ENCODE peak calls at places on chromosomes 16 and 17, in six cellular contexts. Q, X, U, S, H and A are unnamed samples.

GRCh38 chr16:60073376-60073775 is 1339.3 kb upstream of the GOT2 start:
- DNase-seq in Q (no peak), X (no peak), U (no peak), S (no peak), H (no peak), A (no peak)

GRCh38 chr16:81444448-81445121 is at the start of gene CMIP:
- DNase-seq in Q (peak), X (peak), U (peak), S (peak), H (peak), A (peak)

GRCh38 chr17:74585711-74586110 is 6.4 kb downstream of the CD300LD start:
- DNase-seq in Q (no peak), X (no peak), U (no peak), S (no peak), H (no peak), A (no peak)

GRCh38 chr17:40415390-40415789 is 2.3 kb downstream of the TOP2A start:
- DNase-seq in Q (peak), X (peak), U (peak), S (peak), H (no peak), A (no peak)

GRCh38 chr16:19860146-19861030 is 24.3 kb downstream of the GPRC5B start:
- DNase-seq in Q (peak), X (no peak), U (no peak), S (peak), H (no peak), A (no peak)

GRCh38 chr17:55571095-55571494 is 59.8 kb upstream of the SMIM36 start:
- DNase-seq in Q (no peak), X (no peak), U (no peak), S (no peak), H (no peak), A (no peak)

GRCh38 chr16:57720142-57720575 is 15.4 kb upstream of the KATNB1 start:
- DNase-seq in Q (peak), X (peak), U (peak), S (peak), H (peak), A (peak)

GRCh38 chr16:80066805-80067580 is 466.5 kb upstream of the MAF start:
- DNase-seq in Q (no peak), X (no peak), U (no peak), S (no peak), H (no peak), A (no peak)

GRCh38 chr17:40306395-40306794 is 2.6 kb upstream of the RARA start:
- DNase-seq in Q (no peak), X (no peak), U (no peak), S (no peak), H (no peak), A (no peak)

GRCh38 chr16:85211247-85211910 is 99.1 kb upstream of the CIBAR2 start:
- DNase-seq in Q (peak), X (no peak), U (no peak), S (peak), H (no peak), A (no peak)

GRCh38 chr16:81778861-81779539 is at the start of gene PLCG2:
- DNase-seq in Q (no peak), X (peak), U (peak), S (peak), H (peak), A (peak)

GRCh38 chr16:23905027-23905426 is 69.2 kb downstream of the PRKCB start:
- DNase-seq in Q (peak), X (no peak), U (peak), S (peak), H (no peak), A (no peak)

GRCh38 chr17:4739122-4740024 is at the start of the genes CXCL16 and ZMYND15:
- DNase-seq in Q (peak), X (peak), U (peak), S (peak), H (peak), A (peak)

GRCh38 chr17:29571883-29572681 is 3.6 kb downstream of the TP53I13 start:
- DNase-seq in Q (no peak), X (no peak), U (no peak), S (no peak), H (no peak), A (peak)

GRCh38 chr16:67666032-67666537 is 465 bp downstream of the ENKD1 start:
- DNase-seq in Q (no peak), X (no peak), U (peak), S (peak), H (no peak), A (peak)

GRCh38 chr16:15642557-15643452 is at the start of gene MARF1:
- DNase-seq in Q (peak), X (peak), U (peak), S (peak), H (peak), A (peak)

DNA sequence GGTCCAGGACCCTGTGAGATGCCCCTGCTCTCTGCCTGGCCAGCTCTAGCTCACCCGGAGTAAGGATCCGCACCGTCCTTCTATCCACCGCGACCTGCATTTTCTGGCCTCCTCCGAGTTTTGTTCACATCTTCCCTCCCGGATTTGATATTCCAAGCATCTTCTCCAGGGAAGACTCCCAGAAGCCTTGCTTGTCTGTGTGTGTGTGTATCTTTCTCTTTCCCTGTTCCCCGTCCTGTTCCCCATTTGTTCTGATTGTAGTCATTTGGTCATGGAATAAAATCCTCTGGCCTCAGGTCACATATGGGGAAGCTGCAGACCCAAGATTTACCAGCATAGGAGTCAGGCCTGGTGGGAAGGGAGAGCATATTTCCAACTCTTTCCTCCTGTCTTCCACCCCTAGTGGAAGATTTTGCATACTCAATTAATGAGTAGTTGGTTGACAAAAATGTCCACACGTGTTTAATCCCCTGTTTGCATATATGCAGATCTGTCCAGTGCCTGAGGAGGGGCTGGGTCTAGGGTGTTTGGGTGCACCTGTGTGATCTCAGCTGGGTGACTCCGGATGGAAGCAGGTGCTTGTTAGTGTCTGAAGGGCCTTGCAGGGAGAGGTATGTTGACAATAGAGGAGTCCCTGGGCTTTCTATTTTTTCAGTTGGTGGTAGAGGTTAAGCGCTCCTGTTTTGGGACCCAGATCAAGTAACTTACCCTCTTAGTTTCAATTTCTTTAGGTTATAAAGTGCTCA is 1.9 kb downstream of the PRAC1 start:
- DNase-seq in Q (no peak), X (no peak), U (no peak), S (no peak), H (no peak), A (no peak)
- H3K4me3 ChIP-seq in Q (no peak), X (no peak), U (no peak), S (no peak), H (no peak), A (no peak)

DNA sequence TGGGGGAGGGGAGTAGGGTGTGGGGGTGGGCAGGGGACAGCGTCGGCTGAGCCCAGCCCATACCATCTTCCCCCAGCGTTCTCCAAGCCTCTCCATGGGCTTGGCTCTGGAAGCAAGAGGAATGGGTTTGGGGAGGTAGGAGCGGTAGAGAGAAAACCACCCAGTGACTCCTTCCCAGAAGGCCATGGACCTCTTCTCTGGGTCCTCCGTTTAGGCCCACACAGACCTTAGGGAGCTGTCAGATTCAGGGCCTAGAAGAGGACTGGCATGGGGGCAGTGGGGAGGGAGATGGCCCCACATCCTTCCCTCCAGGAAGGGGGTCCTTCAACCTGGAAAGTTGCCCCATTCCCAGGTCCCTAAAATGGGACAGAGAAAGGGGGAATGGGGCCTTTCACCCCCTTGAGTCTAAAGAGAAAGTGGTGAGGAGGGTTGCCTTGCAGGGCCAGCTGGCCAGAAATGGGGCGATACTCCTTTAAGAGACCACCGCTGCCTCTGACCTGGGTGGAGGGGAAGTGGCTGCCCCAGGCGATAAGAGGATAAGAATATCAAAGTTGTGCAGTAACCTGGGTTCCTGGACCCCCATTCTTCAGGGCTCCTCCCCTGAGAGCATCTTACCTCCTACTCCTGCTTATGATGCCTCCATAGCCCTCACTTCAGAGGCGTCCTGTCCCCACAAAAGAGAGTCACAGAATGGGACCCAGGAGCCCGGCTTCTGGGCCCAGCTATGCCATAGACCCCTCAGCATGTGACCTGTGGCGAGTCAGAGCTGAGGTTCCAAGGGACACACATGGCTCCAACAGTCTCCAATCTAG is 5.0 kb upstream of the TSPOAP1 start:
- DNase-seq in Q (no peak), X (peak), U (no peak), S (no peak), H (no peak), A (no peak)
- H3K4me3 ChIP-seq in Q (no peak), X (peak), U (no peak), S (no peak), H (no peak), A (no peak)

GRCh38 chr17:19263621-19264010 is 26.4 kb downstream of the EPN2 start:
- DNase-seq in Q (peak), X (no peak), U (peak), S (peak), H (no peak), A (no peak)
- H3K4me3 ChIP-seq in Q (no peak), X (no peak), U (peak), S (peak), H (no peak), A (no peak)

GRCh38 chr17:12514596-12514995 is 151.1 kb upstream of the MYOCD start:
- DNase-seq in Q (no peak), X (no peak), U (no peak), S (no peak), H (no peak), A (no peak)
- H3K4me3 ChIP-seq in Q (no peak), X (no peak), U (no peak), S (no peak), H (no peak), A (no peak)

GRCh38 chr17:80166446-80166845 is 3.4 kb upstream of the CARD14 start:
- DNase-seq in Q (no peak), X (no peak), U (no peak), S (no peak), H (no peak), A (no peak)

GRCh38 chr17:80171681-80172080 is 1.9 kb downstream of the CARD14 start:
- DNase-seq in Q (no peak), X (no peak), U (no peak), S (no peak), H (no peak), A (no peak)

GRCh38 chr17:80169107-80169506 is 723 bp upstream of the CARD14 start:
- DNase-seq in Q (no peak), X (no peak), U (no peak), S (no peak), H (no peak), A (no peak)

GRCh38 chr17:80168371-80168770 is 1.5 kb upstream of the CARD14 start:
- DNase-seq in Q (peak), X (no peak), U (no peak), S (no peak), H (no peak), A (no peak)

GRCh38 chr17:80169784-80170500 is at the start of gene CARD14:
- DNase-seq in Q (no peak), X (no peak), U (no peak), S (no peak), H (peak), A (peak)
- H3K4me3 ChIP-seq in Q (no peak), X (no peak), U (no peak), S (no peak), H (no peak), A (no peak)

GRCh38 chr16:76639685-76640289 is 362.6 kb downstream of the CNTNAP4 start:
- DNase-seq in Q (peak), X (peak), U (no peak), S (peak), H (no peak), A (peak)

GRCh38 chr16:76634847-76635697 is 357.9 kb downstream of the CNTNAP4 start:
- DNase-seq in Q (no peak), X (no peak), U (no peak), S (no peak), H (no peak), A (peak)
- H3K4me3 ChIP-seq in Q (no peak), X (no peak), U (no peak), S (no peak), H (no peak), A (no peak)

DNA sequence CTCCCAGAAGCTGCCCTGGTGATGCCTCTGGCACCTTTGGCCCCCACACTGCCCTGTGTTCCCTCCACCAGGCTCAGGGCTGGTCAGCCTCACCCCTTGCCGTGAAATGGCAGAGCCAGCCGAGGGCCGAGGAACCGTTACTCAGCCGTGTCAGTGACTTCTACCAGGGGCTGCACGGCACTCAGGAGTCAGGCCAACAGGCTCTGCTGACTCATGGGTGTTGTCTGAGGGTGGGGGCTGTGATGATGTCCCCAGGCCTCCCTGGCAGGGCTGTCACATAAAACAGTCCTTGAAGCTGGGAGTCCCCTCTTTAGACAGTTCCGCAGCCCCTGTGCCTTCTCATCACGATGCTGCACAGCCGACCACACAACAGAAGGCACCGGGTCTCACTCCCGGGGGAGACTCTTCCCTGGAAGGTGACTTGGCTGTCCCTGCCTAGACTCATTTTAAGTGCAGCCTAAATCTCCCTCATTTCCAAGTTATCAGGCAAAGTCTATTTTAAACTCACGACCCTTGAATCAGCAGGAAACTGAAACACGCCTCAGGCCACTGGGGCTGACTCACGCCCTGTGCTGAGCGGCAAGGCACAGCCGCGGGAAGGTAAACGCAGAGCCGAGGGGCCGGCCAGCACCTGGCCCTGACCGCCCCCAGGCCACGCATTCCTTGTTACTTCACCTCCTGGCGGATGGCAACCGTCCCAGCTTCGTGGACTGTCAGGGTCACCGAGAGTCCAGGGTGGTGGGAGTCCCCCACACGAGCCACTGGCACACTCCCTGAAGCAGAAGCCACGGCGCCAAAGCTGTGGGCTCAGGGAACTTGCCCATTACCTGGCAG is 102.6 kb downstream of the ZNF778 start:
- DNase-seq in Q (peak), X (peak), U (peak), S (peak), H (no peak), A (peak)
- H3K4me3 ChIP-seq in Q (peak), X (no peak), U (no peak), S (peak), H (no peak), A (no peak)

GRCh38 chr17:67520916-67521772 is 144.1 kb downstream of the PITPNC1 start:
- DNase-seq in Q (peak), X (no peak), U (no peak), S (peak), H (peak), A (no peak)
- H3K4me3 ChIP-seq in Q (no peak), X (no peak), U (no peak), S (peak), H (no peak), A (no peak)

GRCh38 chr17:7022791-7023571 is at the start of gene BCL6B:
- DNase-seq in Q (no peak), X (no peak), U (peak), S (no peak), H (no peak), A (no peak)
- H3K4me3 ChIP-seq in Q (peak), X (peak), U (peak), S (peak), H (peak), A (no peak)

GRCh38 chr16:8797364-8798173 is at the start of the genes PMM2 and TMEM186:
- DNase-seq in Q (peak), X (peak), U (peak), S (peak), H (peak), A (peak)

GRCh38 chr16:8798174-8798527 is 512 bp downstream of the PMM2 start:
- DNase-seq in Q (peak), X (peak), U (no peak), S (no peak), H (no peak), A (no peak)

GRCh38 chr16:8795096-8795495 is 2.3 kb downstream of the TMEM186 start:
- DNase-seq in Q (no peak), X (no peak), U (no peak), S (no peak), H (no peak), A (no peak)

GRCh38 chr16:8796469-8797363 is 723 bp downstream of the TMEM186 start:
- DNase-seq in Q (peak), X (no peak), U (no peak), S (no peak), H (no peak), A (no peak)

DNA sequence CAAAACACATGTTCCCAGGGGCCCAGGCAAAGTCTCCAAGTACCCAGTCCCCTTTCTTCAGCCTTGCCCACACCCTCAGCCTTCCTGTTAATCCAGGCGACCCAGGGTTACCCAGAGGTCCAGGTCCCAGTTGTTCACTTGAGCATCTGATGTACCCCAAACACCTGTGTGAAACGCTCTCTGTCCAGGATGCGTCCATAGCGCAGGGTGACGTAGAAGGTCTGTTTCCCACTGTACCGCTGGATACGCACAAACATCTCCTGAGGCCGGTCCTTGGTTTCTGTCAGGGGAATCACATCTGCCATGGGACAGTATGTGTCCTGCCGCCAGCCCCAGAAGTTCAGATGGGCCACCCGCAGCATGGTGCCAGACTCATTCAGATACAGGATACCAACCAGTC is 1.6 kb downstream of the TMEM186 start:
- DNase-seq in Q (no peak), X (no peak), U (no peak), S (no peak), H (no peak), A (no peak)
- H3K4me3 ChIP-seq in Q (no peak), X (no peak), U (no peak), S (no peak), H (no peak), A (no peak)